ENCODE peak calls at places on chromosomes 3 and 15, in eight cellular contexts. G, O, S, T, F, K, Z and Y are unnamed samples.

GRCh38 chr3:111314146-111314873 is 227.7 kb upstream of the CD96 start:
- DNase-seq in G (no peak), O (no peak), K (no peak), F (peak; percentile 8), S (no peak), T (no peak), Z (no peak), Y (no peak)

GRCh38 chr3:27978440-27978839 is 256.3 kb upstream of the EOMES start:
- DNase-seq in K (no peak), T (no peak), O (no peak), G (no peak), F (no peak), S (no peak), Z (no peak), Y (no peak)

GRCh38 chr15:90213123-90213817 is 12.1 kb downstream of the SEMA4B start:
- DNase-seq in Z (no peak), O (no peak), T (no peak), K (no peak), S (no peak), G (no peak), F (peak; percentile 94), Y (no peak)

GRCh38 chr3:129623447-129624118 is 17.1 kb upstream of the PLXND1 start:
- DNase-seq in G (peak; percentile 76), F (peak; percentile 70), K (no peak), S (peak; percentile 64), T (no peak), O (no peak), Z (no peak), Y (peak; percentile 97)

GRCh38 chr3:179954226-179954870 is 82.4 kb downstream of the PEX5L start:
- DNase-seq in T (no peak), G (no peak), S (no peak), F (no peak), Z (no peak), K (no peak), O (no peak), Y (no peak)

GRCh38 chr3:120425877-120426276 is 24.9 kb downstream of the FSTL1 start:
- DNase-seq in G (peak; percentile 48), S (no peak), F (peak; percentile 51), O (no peak), K (peak; percentile 78), T (no peak), Z (peak; percentile 91), Y (peak; percentile 78)

GRCh38 chr3:165406425-165406824 is 210.2 kb upstream of the SLITRK3 start:
- DNase-seq in G (no peak), O (no peak), F (no peak), S (no peak), K (no peak), T (no peak), Z (no peak), Y (no peak)

GRCh38 chr3:79724206-79724605 is 43.6 kb downstream of the ROBO1 start:
- DNase-seq in S (peak; percentile 77), T (peak; percentile 35), G (no peak), K (no peak), F (no peak), Z (no peak), O (peak; percentile 46), Y (no peak)

GRCh38 chr3:40718681-40719080 is 193.9 kb downstream of the ZNF621 start:
- DNase-seq in T (no peak), S (no peak), Z (no peak), K (no peak), O (no peak), G (no peak), F (no peak), Y (no peak)

GRCh38 chr15:94042163-94042954 is 189.0 kb upstream of the MCTP2 start:
- DNase-seq in O (no peak), S (no peak), K (peak; percentile 23), T (no peak), G (peak; percentile 88), Z (peak; percentile 64), F (no peak), Y (no peak)

GRCh38 chr3:39910135-39910534 is 100.7 kb downstream of the MYRIP start:
- DNase-seq in Z (no peak), T (no peak), O (no peak), G (no peak), K (no peak), F (no peak), S (no peak), Y (no peak)

GRCh38 chr15:98799461-98799971 is 151.2 kb downstream of the IGF1R start:
- DNase-seq in S (peak; percentile 89), G (peak; percentile 78), Z (no peak), T (peak; percentile 90), F (no peak), O (peak; percentile 65), K (no peak), Y (peak; percentile 21)

GRCh38 chr3:33030802-33031201 is 66.1 kb downstream of the GLB1 start:
- DNase-seq in Z (no peak), F (no peak), G (no peak), T (peak; percentile 13), O (no peak), K (no peak), S (no peak), Y (no peak)

GRCh38 chr3:113637756-113638155 is 58.7 kb downstream of the USF3 start:
- DNase-seq in T (no peak), O (no peak), K (no peak), G (no peak), S (no peak), F (no peak), Z (no peak), Y (no peak)

GRCh38 chr15:87828608-87829007 is 427.9 kb downstream of the NTRK3 start:
- DNase-seq in Z (no peak), K (no peak), G (no peak), S (no peak), T (no peak), F (no peak), O (no peak), Y (no peak)

GRCh38 chr15:34154725-34155204 is 52.9 kb downstream of the PGBD4 start:
- DNase-seq in Z (no peak), G (peak; percentile 14), T (no peak), S (peak; percentile 86), O (no peak), K (no peak), F (no peak), Y (no peak)

GRCh38 chr15:77029166-77030041 is 34.5 kb downstream of the PSTPIP1 start:
- DNase-seq in Z (no peak), G (no peak), O (no peak), S (peak; percentile 47), F (peak; percentile 1), K (no peak), T (no peak), Y (no peak)

GRCh38 chr3:60277376-60277800 is 973.9 kb downstream of the FHIT start:
- DNase-seq in Z (no peak), K (no peak), O (no peak), T (no peak), G (no peak), F (no peak), S (peak; percentile 45), Y (no peak)

GRCh38 chr3:99859855-99860254 is 42.2 kb downstream of the CMSS1 start:
- DNase-seq in K (peak; percentile 72), T (peak; percentile 49), Z (peak; percentile 96), O (no peak), S (no peak), F (no peak), G (peak; percentile 94), Y (peak; percentile 32)

GRCh38 chr3:161149529-161149928 is 44.4 kb upstream of the B3GALNT1 start:
- DNase-seq in O (no peak), K (no peak), F (no peak), T (no peak), G (peak; percentile 72), Z (peak; percentile 71), S (no peak), Y (no peak)

GRCh38 chr3:115697263-115698053 is 74.1 kb downstream of the GAP43 start:
- DNase-seq in F (no peak), K (no peak), Z (no peak), O (no peak), G (no peak), S (no peak), T (peak; percentile 17), Y (no peak)

GRCh38 chr3:114809668-114810413 is 337.2 kb downstream of the ZBTB20 start:
- DNase-seq in K (peak; percentile 3), F (no peak), T (no peak), Z (peak; percentile 74), S (no peak), G (peak; percentile 86), O (no peak), Y (no peak)

DNA sequence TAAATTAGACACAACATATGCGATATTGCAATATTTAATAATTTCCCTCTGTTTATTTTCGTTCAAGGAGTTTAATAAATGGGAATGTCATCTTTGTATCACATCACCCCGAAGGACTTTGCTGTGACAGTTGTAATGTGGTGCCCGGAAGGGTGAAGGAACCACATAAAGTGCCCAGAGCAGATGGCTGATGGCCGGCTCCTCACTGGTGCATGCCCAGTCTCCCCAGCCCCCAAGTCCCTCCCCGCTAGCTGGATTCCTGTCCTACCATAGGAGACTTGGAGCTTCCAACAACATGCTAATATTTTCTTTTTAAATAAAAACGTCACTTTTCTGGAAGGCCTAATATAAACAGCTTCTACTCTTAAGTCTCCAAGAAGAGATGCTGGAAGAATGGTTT is 273.9 kb upstream of the LRTM1 start:
- DNase-seq in T (no peak), S (no peak), G (no peak), K (no peak), O (no peak), Z (peak; percentile 23), F (no peak), Y (no peak)
- H3K27me3 ChIP-seq in T (no peaks in the 10 kb centered on the region), S (no peaks in the 10 kb centered on the region), G (no peaks in the 10 kb centered on the region), K (no peaks in the 10 kb centered on the region), O (no peaks in the 10 kb centered on the region), Z (no peaks in the 10 kb centered on the region), F (no peaks in the 10 kb centered on the region), Y (no peaks in the 10 kb centered on the region)

DNA sequence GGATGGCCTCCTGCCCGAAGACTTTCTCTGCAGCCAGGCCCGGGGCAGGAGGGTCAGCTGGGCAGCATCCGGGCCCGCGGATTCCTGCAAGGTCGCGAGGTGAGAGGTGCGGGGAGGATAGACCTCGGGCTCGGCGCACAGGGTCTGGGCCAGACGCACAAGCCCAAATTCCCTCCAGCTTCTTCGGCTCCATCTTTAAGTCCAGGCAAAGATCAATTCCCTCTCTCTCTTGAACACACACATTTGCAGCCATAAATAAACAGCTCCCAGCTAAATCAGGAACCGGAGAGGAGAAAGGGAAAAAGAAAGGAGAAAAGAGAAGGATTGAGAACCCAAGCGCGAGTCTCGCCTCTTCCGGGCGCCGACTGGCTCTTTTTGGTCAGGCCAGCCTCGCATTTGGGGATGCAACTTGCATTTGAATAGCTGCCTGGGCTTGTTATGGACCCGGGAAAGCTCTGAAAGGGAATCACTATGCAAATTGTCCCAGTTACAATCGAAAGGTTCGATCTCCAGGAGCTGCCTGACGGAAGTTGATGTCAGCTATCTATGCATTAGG is 14.5 kb upstream of the ONECUT1 start:
- DNase-seq in O (peak; percentile 57), G (no peak), F (no peak), S (peak; percentile 84), Z (no peak), K (no peak), T (no peak), Y (no peak)
- H3K27me3 ChIP-seq in O (peaks cover 100% of the 10 kb centered on the region), G (peaks cover 97% of the 10 kb centered on the region), F (no peaks in the 10 kb centered on the region), S (peaks cover 84% of the 10 kb centered on the region), Z (peaks cover 66% of the 10 kb centered on the region), K (peaks cover 91% of the 10 kb centered on the region), T (peaks cover 100% of the 10 kb centered on the region), Y (peaks cover 75% of the 10 kb centered on the region)

GRCh38 chr15:79132361-79132760 is 41.8 kb upstream of the RASGRF1 start:
- DNase-seq in K (no peak), F (no peak), G (no peak), S (no peak), Z (no peak), O (no peak), T (no peak), Y (no peak)
- H3K27me3 ChIP-seq in K (peaks cover 3% of the 10 kb centered on the region), F (no peaks in the 10 kb centered on the region), G (peaks cover 26% of the 10 kb centered on the region), S (no peaks in the 10 kb centered on the region), Z (no peaks in the 10 kb centered on the region), O (no peaks in the 10 kb centered on the region), T (peaks cover 23% of the 10 kb centered on the region), Y (no peaks in the 10 kb centered on the region)

GRCh38 chr3:10619989-10620832 is 114.8 kb upstream of the ATP2B2 start:
- DNase-seq in S (no peak), O (no peak), G (no peak), T (no peak), Z (no peak), F (no peak), K (no peak), Y (no peak)
- H3K27me3 ChIP-seq in S (no peaks in the 10 kb centered on the region), O (no peaks in the 10 kb centered on the region), G (peaks cover 80% of the 10 kb centered on the region), T (peaks cover 42% of the 10 kb centered on the region), Z (no peaks in the 10 kb centered on the region), F (no peaks in the 10 kb centered on the region), K (peaks cover 16% of the 10 kb centered on the region), Y (no peaks in the 10 kb centered on the region)